ENCODE peak calls at places on chromosomes 6 and 20, in six cellular contexts. Z, P, E, F, H and A are unnamed samples. For H3K27me3, the result is how much of the 10 kb centered on the place peaks cover.

GRCh38 chr6:11324453-11325023 is 92.1 kb upstream of the NEDD9 start:
- DNase-seq in Z (no peak), P (no peak), E (no peak), F (no peak), H (no peak), A (no peak)

GRCh38 chr6:144559865-144560603 is 274.9 kb downstream of the UTRN start:
- DNase-seq in Z (peak), P (no peak), E (no peak), F (no peak), H (no peak), A (no peak)

GRCh38 chr6:109271622-109272021 is 110.6 kb downstream of the CD164 start:
- DNase-seq in Z (no peak), P (no peak), E (no peak), F (no peak), H (no peak), A (no peak)

GRCh38 chr6:138465007-138465645 is 34.2 kb downstream of the NHSL1 start:
- DNase-seq in Z (no peak), P (no peak), E (no peak), F (no peak), H (no peak), A (no peak)

GRCh38 chr20:6575912-6576391 is 191.5 kb upstream of the BMP2 start:
- DNase-seq in Z (no peak), P (no peak), E (no peak), F (no peak), H (no peak), A (no peak)

GRCh38 chr6:41565701-41566100 is 19.5 kb downstream of the FOXP4 start:
- DNase-seq in Z (no peak), P (no peak), E (no peak), F (no peak), H (no peak), A (no peak)

GRCh38 chr20:36644713-36645109 is 1.3 kb downstream of the SLA2 start:
- DNase-seq in Z (no peak), P (no peak), E (no peak), F (no peak), H (no peak), A (no peak)

GRCh38 chr6:141077355-141078333 is 1055.1 kb upstream of the GJE1 start:
- DNase-seq in Z (no peak), P (no peak), E (no peak), F (no peak), H (no peak), A (no peak)

GRCh38 chr6:10507715-10508114 is 13.4 kb upstream of the GCNT2 start:
- DNase-seq in Z (no peak), P (no peak), E (no peak), F (no peak), H (no peak), A (no peak)

GRCh38 chr6:42136508-42137191 is 5.8 kb downstream of the C6orf132 start:
- DNase-seq in Z (no peak), P (no peak), E (no peak), F (no peak), H (peak), A (no peak)

GRCh38 chr6:166496460-166496859 is 90.0 kb downstream of the RAMACL start:
- DNase-seq in Z (no peak), P (no peak), E (peak), F (no peak), H (no peak), A (no peak)

GRCh38 chr6:157755032-157755751 is 67.9 kb upstream of the SNX9 start:
- DNase-seq in Z (no peak), P (no peak), E (no peak), F (no peak), H (no peak), A (no peak)

GRCh38 chr6:11613858-11614257 is 76.3 kb downstream of the TMEM170B start:
- DNase-seq in Z (no peak), P (no peak), E (no peak), F (no peak), H (no peak), A (no peak)

GRCh38 chr20:31573555-31574295 is 31.4 kb upstream of the ID1 start:
- DNase-seq in Z (peak), P (peak), E (peak), F (peak), H (no peak), A (no peak)

GRCh38 chr6:20024316-20024673 is 187.1 kb downstream of the ID4 start:
- DNase-seq in Z (no peak), P (no peak), E (no peak), F (no peak), H (no peak), A (no peak)

GRCh38 chr6:131362696-131363095 is 210.3 kb upstream of the ARG1 start:
- DNase-seq in Z (no peak), P (no peak), E (no peak), F (no peak), H (no peak), A (no peak)

GRCh38 chr6:149249370-149250357 is 67.8 kb upstream of the TAB2 start:
- DNase-seq in Z (no peak), P (no peak), E (no peak), F (no peak), H (no peak), A (no peak)

GRCh38 chr6:67933278-67933677 is 701.8 kb upstream of the ADGRB3 start:
- DNase-seq in Z (no peak), P (no peak), E (no peak), F (no peak), H (no peak), A (no peak)

GRCh38 chr6:41939091-41939847 is 2.3 kb downstream of the CCND3 start:
- DNase-seq in Z (no peak), P (peak), E (peak), F (peak), H (peak), A (no peak)

GRCh38 chr6:104633125-104633524 is 226.6 kb downstream of the HACE1 start:
- DNase-seq in Z (no peak), P (no peak), E (no peak), F (no peak), H (no peak), A (no peak)

GRCh38 chr6:111941686-111942330 is 68.6 kb upstream of the FYN start:
- DNase-seq in Z (no peak), P (no peak), E (no peak), F (no peak), H (no peak), A (no peak)

GRCh38 chr6:17941318-17941717 is 46.1 kb downstream of the KIF13A start:
- DNase-seq in Z (no peak), P (no peak), E (no peak), F (no peak), H (no peak), A (no peak)

GRCh38 chr20:1320016-1320415 is 8.9 kb downstream of the SDCBP2 start:
- DNase-seq in Z (no peak), P (no peak), E (no peak), F (peak), H (no peak), A (no peak)

GRCh38 chr20:25017257-25017803 is 24.8 kb upstream of the APMAP start:
- DNase-seq in Z (peak), P (peak), E (peak), F (peak), H (peak), A (peak)

GRCh38 chr6:70686548-70687133 is 19.0 kb downstream of the SMAP1 start:
- DNase-seq in Z (peak), P (no peak), E (no peak), F (no peak), H (no peak), A (no peak)

GRCh38 chr20:37615507-37616425 is 78.1 kb upstream of the CTNNBL1 start:
- DNase-seq in Z (peak), P (no peak), E (no peak), F (no peak), H (peak), A (no peak)

GRCh38 chr20:32150291-32150848 is 40.9 kb downstream of the TM9SF4 start:
- DNase-seq in Z (no peak), P (no peak), E (peak), F (peak), H (no peak), A (no peak)

GRCh38 chr6:13678255-13678983 is 33.2 kb downstream of the RANBP9 start:
- DNase-seq in Z (no peak), P (no peak), E (no peak), F (no peak), H (no peak), A (no peak)

GRCh38 chr20:58702859-58703648 is 10.5 kb downstream of the NPEPL1 start:
- DNase-seq in Z (no peak), P (peak), E (peak), F (peak), H (no peak), A (no peak)

GRCh38 chr6:96837138-96837971 is at the start of gene GPR63:
- DNase-seq in Z (peak), P (peak), E (peak), F (peak), H (peak), A (peak)

GRCh38 chr6:132063204-132063603 is 112.0 kb upstream of the CCN2 start:
- DNase-seq in Z (no peak), P (no peak), E (no peak), F (no peak), H (no peak), A (no peak)

GRCh38 chr6:161242779-161243693 is 30.8 kb downstream of the AGPAT4 start:
- DNase-seq in Z (no peak), P (peak), E (peak), F (no peak), H (no peak), A (no peak)

GRCh38 chr20:34415079-34415478 is 52.0 kb downstream of the ITCH start:
- DNase-seq in Z (no peak), P (peak), E (no peak), F (no peak), H (no peak), A (no peak)

GRCh38 chr20:48912065-48912464 is 9.4 kb upstream of the ARFGEF2 start:
- DNase-seq in Z (no peak), P (no peak), E (no peak), F (peak), H (no peak), A (no peak)

GRCh38 chr20:48910360-48910781 is 11.1 kb upstream of the ARFGEF2 start:
- DNase-seq in Z (no peak), P (peak), E (no peak), F (no peak), H (no peak), A (no peak)

GRCh38 chr20:48909910-48910309 is 11.6 kb upstream of the ARFGEF2 start:
- DNase-seq in Z (no peak), P (no peak), E (no peak), F (no peak), H (no peak), A (no peak)

GRCh38 chr20:48906221-48906877 is 15.2 kb upstream of the ARFGEF2 start:
- DNase-seq in Z (no peak), P (no peak), E (no peak), F (no peak), H (no peak), A (no peak)

GRCh38 chr20:48908661-48909316 is 12.7 kb upstream of the ARFGEF2 start:
- DNase-seq in Z (no peak), P (no peak), E (no peak), F (no peak), H (no peak), A (no peak)
- TF ChIP-seq POLR2A in Z (no peak), P (no peak), E (no peak), F (no peak), H (no peak), A (no peak)

GRCh38 chr20:47776639-47777038 is 8.6 kb downstream of the SULF2 start:
- DNase-seq in Z (no peak), P (no peak), E (no peak), F (no peak), H (no peak), A (no peak)
- H3K27me3 ChIP-seq in Z (under half), P (under half), E (under half), F (under half), H (under half), A (under half)

GRCh38 chr20:56412473-56412790 is 372 bp downstream of the CASS4 start:
- DNase-seq in Z (no peak), P (no peak), E (no peak), F (no peak), H (no peak), A (no peak)
- TF ChIP-seq POLR2A in Z (no peak), P (no peak), E (no peak), F (no peak), H (no peak), A (no peak)

GRCh38 chr6:27592107-27592480 is 119.2 kb upstream of the ZNF184 start:
- DNase-seq in Z (no peak), P (no peak), E (no peak), F (no peak), H (no peak), A (no peak)
- H3K27me3 ChIP-seq in Z (under half), P (under half), E (half or more), F (under half), H (half or more), A (under half)

DNA sequence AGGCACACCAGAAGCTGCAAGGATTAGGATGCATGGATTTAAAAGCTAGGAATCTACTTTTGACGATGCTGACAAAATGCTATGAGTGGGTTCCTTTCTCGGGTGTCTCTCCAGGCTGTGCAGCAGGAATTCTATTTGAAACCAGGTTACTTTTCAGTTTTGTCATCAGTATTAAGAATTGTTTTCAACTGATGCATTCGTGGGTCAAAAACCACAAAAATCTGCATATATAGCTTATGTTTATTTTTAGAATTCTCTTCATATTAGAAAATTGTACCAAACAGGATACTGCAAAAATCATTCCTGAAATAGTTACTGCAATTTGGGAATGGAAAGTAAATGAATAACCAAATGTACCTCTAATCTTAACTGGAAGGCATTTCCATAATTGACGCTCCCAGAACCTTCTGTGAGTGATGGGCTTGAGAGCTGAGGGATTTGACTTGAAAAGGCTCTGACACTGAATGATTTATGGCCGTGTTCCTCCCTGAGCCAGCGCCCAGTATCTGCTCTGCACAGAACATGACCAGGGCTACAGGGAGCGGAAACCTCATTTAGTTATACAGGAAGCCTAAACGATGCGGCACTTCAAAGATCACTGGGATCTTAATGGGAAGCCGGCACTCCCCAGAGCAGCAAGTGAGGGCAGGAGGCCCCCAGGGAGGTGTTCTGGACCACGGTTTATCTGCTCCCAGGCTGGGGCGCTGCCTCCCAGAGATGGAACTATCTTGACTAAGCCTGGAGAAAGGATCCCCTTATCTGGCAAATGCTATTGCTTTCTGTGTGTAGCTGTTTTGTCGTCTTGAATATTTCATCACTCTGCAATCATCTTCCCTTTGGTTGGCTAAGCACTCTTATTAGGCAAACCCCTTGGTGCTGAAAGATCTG is 445.9 kb downstream of the QKI start:
- DNase-seq in Z (no peak), P (no peak), E (no peak), F (no peak), H (no peak), A (no peak)
- TF ChIP-seq POLR2A in Z (no peak), P (no peak), E (no peak), F (no peak), H (no peak), A (no peak)

DNA sequence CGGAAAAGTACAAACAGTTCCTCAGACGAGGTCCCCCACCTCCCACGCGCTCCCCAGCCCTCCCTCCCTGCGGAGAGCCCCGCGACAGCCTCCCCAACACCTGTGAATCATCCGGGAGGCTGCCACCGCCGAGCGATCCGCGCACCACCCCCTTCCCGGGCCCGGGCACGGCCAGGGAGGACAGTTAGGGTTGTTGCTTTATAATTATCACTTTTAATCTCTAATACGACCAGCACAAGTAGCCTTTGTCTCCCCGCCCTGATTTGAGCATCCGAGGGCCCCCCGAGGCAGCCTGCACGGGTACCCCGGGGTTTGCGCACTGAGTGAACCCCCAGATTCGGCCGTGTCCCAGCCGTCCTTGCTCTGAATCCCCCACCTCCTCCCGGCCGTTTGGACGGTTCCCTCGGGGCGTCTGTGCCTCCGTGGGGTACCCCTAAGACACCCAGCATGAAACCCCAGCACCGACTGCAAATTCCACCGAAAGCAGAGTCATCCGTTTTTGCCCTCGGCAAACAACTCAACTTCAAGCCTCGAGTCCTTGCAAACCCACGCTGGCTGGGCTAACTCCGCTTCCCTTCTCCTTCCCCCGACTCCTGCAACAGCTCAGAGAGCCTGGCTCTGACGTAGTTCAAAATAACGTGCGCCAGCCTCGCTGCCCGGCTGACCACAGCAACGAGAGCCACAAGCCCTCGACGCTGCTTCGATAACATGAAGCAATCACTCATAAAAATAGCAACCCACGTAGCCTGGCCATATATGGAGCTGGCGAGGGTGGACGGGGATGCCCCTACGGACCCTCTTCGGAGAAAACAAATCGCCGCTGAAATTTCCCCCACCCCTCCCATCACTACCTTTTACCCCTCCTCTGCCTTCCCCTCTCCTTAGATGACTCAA is 866 bp upstream of the SNAP25 start:
- DNase-seq in Z (peak), P (no peak), E (peak), F (no peak), H (no peak), A (peak)
- H3K27me3 ChIP-seq in Z (under half), P (under half), E (under half), F (under half), H (half or more), A (under half)

GRCh38 chr6:32967151-32968091 is 973 bp upstream of the BRD2 start:
- DNase-seq in Z (no peak), P (peak), E (no peak), F (no peak), H (no peak), A (no peak)

GRCh38 chr6:32969685-32970412 is 1.5 kb downstream of the BRD2 start:
- DNase-seq in Z (peak), P (peak), E (peak), F (peak), H (peak), A (peak)

GRCh38 chr6:32968093-32968769 is at the start of gene BRD2:
- DNase-seq in Z (peak), P (peak), E (peak), F (peak), H (peak), A (peak)

GRCh38 chr6:32970413-32971244 is 2.2 kb downstream of the BRD2 start:
- DNase-seq in Z (peak), P (peak), E (peak), F (peak), H (peak), A (peak)

GRCh38 chr6:32968770-32969684 is 633 bp downstream of the BRD2 start:
- DNase-seq in Z (peak), P (peak), E (peak), F (peak), H (peak), A (peak)
- TF ChIP-seq POLR2A in Z (no peak), P (no peak), E (peak), F (no peak), H (no peak), A (no peak)

DNA sequence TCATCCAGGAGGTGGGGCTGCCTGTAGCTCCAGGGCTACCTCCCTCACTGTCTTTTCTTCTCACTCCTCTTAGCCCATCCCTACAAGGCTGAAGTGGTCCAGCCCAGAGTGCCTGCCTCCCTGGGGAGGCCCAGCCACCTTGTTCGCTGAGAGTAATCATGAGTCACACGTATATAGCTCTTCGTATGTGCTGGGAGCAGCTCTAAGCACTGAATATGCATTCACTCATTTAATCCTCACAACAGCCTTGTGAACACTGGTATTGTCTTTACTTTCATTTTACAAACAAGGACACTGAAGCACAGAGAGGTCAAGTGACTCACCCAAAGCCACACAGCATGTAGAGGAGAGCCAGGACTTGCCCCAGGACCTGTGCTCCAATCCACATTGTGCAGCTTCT is 14.7 kb upstream of the CCDC167 start:
- DNase-seq in Z (no peak), P (no peak), E (no peak), F (no peak), H (no peak), A (no peak)
- H3K27me3 ChIP-seq in Z (under half), P (under half), E (under half), F (under half), H (under half), A (under half)